ENCODE peak calls at places on chromosome 17, in ten cellular contexts. F, K, I, P, Z, X, E, G, S and N are unnamed samples.

GRCh38 chr17:44105483-44105882 is 18.0 kb downstream of the HDAC5 start:
- DNase-seq in F (peak; percentile 52), K (no peak), I (no peak), P (no peak), Z (no peak), X (no peak), E (no peak), G (no peak), S (no peak), N (no peak)

GRCh38 chr17:60695960-60696359 is 18.3 kb downstream of the BCAS3 start:
- DNase-seq in F (no peak), K (no peak), I (no peak), P (no peak), Z (no peak), X (no peak), E (no peak), G (no peak), S (no peak), N (no peak)

GRCh38 chr17:3004150-3004801 is 59.1 kb downstream of the OR1D5 start:
- DNase-seq in F (peak; percentile 92), K (peak; percentile 20), I (peak; percentile 100), P (peak; percentile 99), Z (peak; percentile 98), X (peak; percentile 93), E (peak; percentile 99), G (peak; percentile 100), S (peak; percentile 16), N (peak; percentile 100)

GRCh38 chr17:82350182-82351030 is 8.6 kb upstream of the TEX19 start:
- DNase-seq in F (no peak), K (no peak), I (no peak), P (peak; percentile 68), Z (no peak), X (no peak), E (no peak), G (peak; percentile 31), S (peak; percentile 32), N (no peak)

GRCh38 chr17:35373984-35374765 is 754 bp upstream of the SLFN11 start:
- DNase-seq in F (no peak), K (no peak), I (peak; percentile 78), P (peak; percentile 73), Z (peak; percentile 54), X (peak; percentile 39), E (no peak), G (peak; percentile 79), S (peak; percentile 24), N (peak; percentile 90)

GRCh38 chr17:7523033-7523432 is 25.8 kb upstream of the TNFSF12 start:
- DNase-seq in F (no peak), K (no peak), I (peak; percentile 29), P (peak; percentile 34), Z (no peak), X (no peak), E (no peak), G (peak; percentile 48), S (peak; percentile 17), N (no peak)

GRCh38 chr17:79160980-79161621 is 86.5 kb downstream of the ENGASE start:
- DNase-seq in F (no peak), K (peak; percentile 0), I (no peak), P (peak; percentile 71), Z (no peak), X (no peak), E (no peak), G (no peak), S (peak; percentile 8), N (no peak)

GRCh38 chr17:7580631-7581554 is 1.5 kb downstream of the CD68 start:
- DNase-seq in F (no peak), K (no peak), I (peak; percentile 63), P (peak; percentile 57), Z (no peak), X (no peak), E (no peak), G (no peak), S (no peak), N (no peak)

GRCh38 chr17:65054602-65055001 is 1.9 kb downstream of the GNA13 start:
- DNase-seq in F (no peak), K (no peak), I (no peak), P (no peak), Z (no peak), X (no peak), E (no peak), G (no peak), S (no peak), N (no peak)

GRCh38 chr17:75079023-75079373 is 8.8 kb upstream of the SLC16A5 start:
- DNase-seq in F (no peak), K (no peak), I (no peak), P (no peak), Z (no peak), X (no peak), E (no peak), G (no peak), S (no peak), N (no peak)

GRCh38 chr17:29241015-29241963 is 5.4 kb upstream of the CRYBA1 start:
- DNase-seq in F (no peak), K (no peak), I (no peak), P (peak; percentile 96), Z (peak; percentile 38), X (peak; percentile 95), E (no peak), G (peak; percentile 34), S (peak; percentile 10), N (peak; percentile 89)

GRCh38 chr17:32356750-32357149 is 6.8 kb downstream of the ZNF207 start:
- DNase-seq in F (no peak), K (no peak), I (no peak), P (no peak), Z (no peak), X (no peak), E (no peak), G (no peak), S (no peak), N (no peak)

GRCh38 chr17:57818066-57818465 is 31.8 kb downstream of the MRPS23 start:
- DNase-seq in F (no peak), K (no peak), I (no peak), P (no peak), Z (no peak), X (no peak), E (no peak), G (no peak), S (no peak), N (no peak)

GRCh38 chr17:62824290-62825135 is 16.4 kb upstream of the MARCHF10 start:
- DNase-seq in F (no peak), K (no peak), I (no peak), P (peak; percentile 87), Z (no peak), X (peak; percentile 97), E (no peak), G (no peak), S (no peak), N (no peak)

GRCh38 chr17:7219812-7220592 is at the start of the genes ACADVL and DLG4:
- DNase-seq in F (no peak), K (peak; percentile 65), I (peak; percentile 98), P (peak; percentile 95), Z (peak; percentile 91), X (peak; percentile 68), E (peak; percentile 90), G (peak; percentile 97), S (peak; percentile 75), N (peak; percentile 99)